ENCODE peak calls at places on chromosomes 13 and 19, in six cellular contexts. T is uterus, I is T-helper 1 cell, A is T-helper 17 cell, F is T-helper 9 cell, S is glutamatergic neuron. H is an unnamed sample.

GRCh38 chr13:40152145-40152544 is 496.7 kb downstream of the COG6 start:
- DNase-seq in F (no peak), S (no peak), I (no peak), T (no peak), A (no peak), H (no peak)

GRCh38 chr13:77878186-77878585 is 40.4 kb downstream of the EDNRB start:
- DNase-seq in F (no peak), S (no peak), I (no peak), T (no peak), A (no peak), H (no peak)

GRCh38 chr19:27794444-27795042 is 1418.4 kb downstream of the UQCRFS1 start:
- DNase-seq in A (no peak), T (no peak), S (peak), I (no peak), F (no peak), H (peak)

GRCh38 chr19:1811472-1811894 is 593 bp downstream of the ATP8B3 start:
- DNase-seq in F (peak), I (no peak), T (peak), A (peak), S (peak), H (peak)

GRCh38 chr19:29881386-29881785 is 60.7 kb upstream of the URI1 start:
- DNase-seq in T (no peak), A (no peak), I (no peak), F (no peak), S (no peak), H (no peak)

GRCh38 chr19:3413796-3414327 is 47.5 kb downstream of the NFIC start:
- DNase-seq in S (peak), T (no peak), F (no peak), A (no peak), I (no peak), H (no peak)

GRCh38 chr19:45213031-45213430 is 32.2 kb downstream of the EXOC3L2 start:
- DNase-seq in S (no peak), A (no peak), F (no peak), T (no peak), I (no peak), H (no peak)

GRCh38 chr13:109787135-109787954 is 962 bp upstream of the IRS2 start:
- DNase-seq in T (peak), F (peak), I (no peak), S (peak), A (peak), H (peak)

GRCh38 chr13:101065314-101065713 is 351.0 kb downstream of the NALCN start:
- DNase-seq in F (no peak), T (no peak), I (no peak), S (no peak), A (no peak), H (no peak)

GRCh38 chr13:39100996-39101751 is 62.9 kb downstream of the NHLRC3 start:
- DNase-seq in I (no peak), F (no peak), T (no peak), A (no peak), S (no peak), H (no peak)

GRCh38 chr19:54156490-54156889 is 3.0 kb downstream of the LENG1 start:
- DNase-seq in F (no peak), A (no peak), I (no peak), T (no peak), S (no peak), H (no peak)

GRCh38 chr13:94061316-94061715 is 418.2 kb downstream of the DCT start:
- DNase-seq in S (no peak), I (no peak), F (no peak), A (no peak), T (no peak), H (no peak)

GRCh38 chr13:24741016-24741662 is 22.8 kb upstream of the RNF17 start:
- DNase-seq in F (no peak), I (no peak), S (no peak), A (no peak), T (no peak), H (no peak)

GRCh38 chr13:80654638-80655249 is 313.8 kb upstream of the SPRY2 start:
- DNase-seq in I (no peak), T (no peak), A (no peak), S (no peak), F (no peak), H (no peak)

GRCh38 chr19:1105217-1105872 is 1.6 kb downstream of the GPX4 start:
- DNase-seq in I (no peak), A (no peak), F (no peak), T (no peak), S (no peak), H (no peak)

GRCh38 chr19:13051581-13052165 is 51.0 kb downstream of the LYL1 start:
- DNase-seq in S (peak), T (peak), F (no peak), I (no peak), A (no peak), H (peak)

GRCh38 chr19:39946532-39946931 is 12.1 kb upstream of the FCGBP start:
- DNase-seq in S (no peak), T (no peak), F (no peak), A (no peak), I (no peak), H (no peak)

GRCh38 chr13:33524086-33524485 is 238.5 kb upstream of the STARD13 start:
- DNase-seq in S (no peak), A (no peak), I (no peak), F (no peak), T (no peak), H (no peak)

GRCh38 chr13:79519252-79519651 is 38.3 kb downstream of the NDFIP2 start:
- DNase-seq in A (no peak), F (no peak), S (no peak), T (no peak), I (no peak), H (no peak)

GRCh38 chr19:4064551-4065260 is 2.0 kb downstream of the ZBTB7A start:
- DNase-seq in A (peak), I (no peak), F (peak), S (peak), T (peak), H (peak)